ENCODE peak calls at places on chromosome 3, in four cellular contexts. F is bronchial epithelial cell, Y is spleen, S is H7. I is an unnamed sample.

GRCh38 chr3:72907131-72907697 is 19.4 kb downstream of the GXYLT2 start:
- DNase-seq in Y (no peak), S (no peak), F (peak), I (peak)

GRCh38 chr3:99858461-99858860 is 40.8 kb downstream of the CMSS1 start:
- DNase-seq in F (no peak), S (no peak), Y (no peak), I (no peak)

GRCh38 chr3:59064728-59065127 is 14.9 kb upstream of the CFAP20DC start:
- DNase-seq in F (no peak), Y (no peak), S (no peak), I (no peak)

GRCh38 chr3:153210660-153211059 is 48.6 kb downstream of the RAP2B start:
- DNase-seq in S (no peak), F (peak), Y (no peak), I (no peak)

GRCh38 chr3:51934139-51934850 is 7.4 kb downstream of the RRP9 start:
- DNase-seq in F (no peak), S (peak), Y (peak), I (no peak)

GRCh38 chr3:492586-493296 is 296.2 kb downstream of the CHL1 start:
- DNase-seq in F (peak), Y (no peak), S (no peak), I (no peak)

GRCh38 chr3:133930341-133930933 is 34.8 kb upstream of the RAB6B start:
- DNase-seq in Y (peak), S (peak), F (peak), I (no peak)

GRCh38 chr3:132726341-132726823 is 4.2 kb upstream of the NPHP3 start:
- DNase-seq in Y (no peak), S (peak), F (peak), I (no peak)

GRCh38 chr3:32495609-32496008 is 7.0 kb downstream of the CMTM6 start:
- DNase-seq in F (peak), S (no peak), Y (no peak), I (no peak)

GRCh38 chr3:111884411-111885018 is 25.4 kb downstream of the PHLDB2 start:
- DNase-seq in S (no peak), Y (no peak), F (no peak), I (no peak)

GRCh38 chr3:86774082-86774691 is 216.8 kb downstream of the VGLL3 start:
- DNase-seq in S (no peak), F (peak), Y (no peak), I (no peak)

GRCh38 chr3:31981206-31982181 is at the start of the genes OSBPL10 and ZNF860:
- DNase-seq in F (peak), S (peak), Y (peak), I (peak)

GRCh38 chr3:108455212-108455705 is 55.1 kb downstream of the MYH15 start:
- DNase-seq in Y (no peak), S (no peak), F (peak), I (no peak)

GRCh38 chr3:114452176-114452744 is 158.4 kb downstream of the TIGIT start:
- DNase-seq in S (no peak), F (no peak), Y (no peak), I (no peak)

GRCh38 chr3:2130726-2131125 is 32.1 kb downstream of the CNTN4 start:
- DNase-seq in S (no peak), F (no peak), Y (no peak), I (no peak)

GRCh38 chr3:62911531-62911930 is 36.3 kb upstream of the CADPS start:
- DNase-seq in F (no peak), S (no peak), Y (no peak), I (no peak)

GRCh38 chr3:171776411-171776810 is 33.9 kb downstream of the PLD1 start:
- DNase-seq in F (no peak), S (no peak), Y (no peak), I (no peak)

GRCh38 chr3:14319654-14320182 is 82.7 kb upstream of the SLC6A6 start:
- DNase-seq in S (peak), Y (no peak), F (peak), I (no peak)

GRCh38 chr3:127275287-127275781 is 12.5 kb downstream of the PRR20G start:
- DNase-seq in Y (no peak), S (no peak), F (peak), I (no peak)

GRCh38 chr3:101936419-101937331 is 87.4 kb downstream of the NFKBIZ start:
- DNase-seq in S (no peak), Y (no peak), F (peak), I (peak)
- H3K4me3 ChIP-seq in S (no peak), Y (no peak), F (no peak), I (no peak)

DNA sequence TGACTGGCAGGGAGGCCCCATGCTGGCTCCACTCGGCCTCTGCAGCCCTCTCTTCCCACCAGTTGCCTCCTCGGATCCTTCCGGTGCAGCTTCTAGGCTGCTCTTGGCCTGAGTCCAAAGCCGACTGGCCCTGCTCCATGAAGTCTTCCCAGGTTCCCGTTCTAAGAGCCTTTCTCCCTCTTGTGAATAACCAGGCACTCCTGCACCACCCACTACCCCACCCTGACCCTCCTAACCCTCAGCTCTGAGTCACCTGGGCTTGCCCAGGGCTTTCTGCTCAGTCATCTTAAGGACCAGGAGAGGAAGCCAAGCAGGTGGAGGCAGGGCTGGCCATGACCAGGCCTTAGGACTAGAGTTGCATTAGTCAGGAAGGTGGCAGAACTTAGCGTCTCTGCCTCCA is 28.1 kb upstream of the CNBP start:
- DNase-seq in S (no peak), F (peak), Y (peak), I (peak)
- H3K4me3 ChIP-seq in S (no peak), F (no peak), Y (no peak), I (no peak)

GRCh38 chr3:151792411-151792810 is 21.5 kb upstream of the AADAC start:
- DNase-seq in F (no peak), Y (no peak), S (no peak), I (no peak)
- H3K4me3 ChIP-seq in F (no peak), Y (no peak), S (no peak), I (no peak)

GRCh38 chr3:23612296-23612891 is 193.4 kb upstream of the UBE2E1 start:
- DNase-seq in Y (no peak), F (peak), S (no peak), I (peak)
- H3K4me3 ChIP-seq in Y (peak), F (no peak), S (no peak), I (no peak)

DNA sequence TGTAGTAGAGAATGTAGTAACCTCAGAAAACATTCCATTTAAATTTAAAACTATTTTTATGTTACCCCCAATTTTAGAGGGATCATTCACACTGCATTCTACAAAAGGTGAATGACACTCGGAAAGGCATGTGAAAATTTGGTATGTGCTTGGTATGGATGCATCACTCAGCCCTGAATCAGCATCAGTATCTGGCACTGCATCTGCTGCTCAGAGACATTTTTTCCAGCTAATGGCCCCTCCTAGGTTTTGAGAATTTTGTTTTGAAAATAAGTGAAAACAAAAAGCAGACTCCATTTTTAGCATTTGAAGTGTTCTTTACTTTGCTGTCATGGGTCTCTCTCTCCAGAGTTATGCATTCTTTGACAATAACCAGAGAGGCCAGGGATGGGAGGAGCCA is 15.6 kb upstream of the WWTR1 start:
- DNase-seq in F (no peak), S (no peak), Y (no peak), I (no peak)
- H3K4me3 ChIP-seq in F (no peak), S (no peak), Y (no peak), I (no peak)

GRCh38 chr3:16302082-16302631 is 37.1 kb downstream of the OXNAD1 start:
- DNase-seq in S (no peak), F (no peak), Y (no peak), I (no peak)
- H3K4me3 ChIP-seq in S (no peak), F (no peak), Y (peak), I (no peak)